ENCODE peak calls at places on chromosome 18, in five cellular contexts. R, W, Q, Y and C are unnamed samples.
A peak's percentile ranks its signal among the peaks of the same experiment; 100 is the strongest.

GRCh38 chr18:59305295-59305694 is 13.2 kb downstream of the CPLX4 start:
- DNase-seq in R (no peak), W (no peak), Q (no peak), Y (no peak), C (no peak)

GRCh38 chr18:31574359-31574758 is 17.3 kb upstream of the TTR start:
- DNase-seq in R (no peak), W (no peak), Q (no peak), Y (no peak), C (no peak)

GRCh38 chr18:10166164-10166807 is 252.5 kb downstream of the VAPA start:
- DNase-seq in R (no peak), W (no peak), Q (no peak), Y (no peak), C (no peak)

GRCh38 chr18:47964086-47964485 is 33.6 kb upstream of the SMAD2 start:
- DNase-seq in R (no peak), W (no peak), Q (no peak), Y (no peak), C (no peak)

GRCh38 chr18:3554091-3554601 is 104.2 kb downstream of the TGIF1 start:
- DNase-seq in R (peak; percentile 51), W (peak; percentile 81), Q (peak; percentile 89), Y (no peak), C (peak; percentile 48)

GRCh38 chr18:68847219-68847860 is 49.5 kb downstream of the CCDC102B start:
- DNase-seq in R (no peak), W (peak; percentile 24), Q (no peak), Y (no peak), C (no peak)

GRCh38 chr18:28176674-28176932 is 327 bp downstream of the CDH2 start:
- DNase-seq in R (no peak), W (no peak), Q (peak; percentile 53), Y (no peak), C (no peak)

GRCh38 chr18:21179590-21180220 is 62.3 kb upstream of the GREB1L start:
- DNase-seq in R (peak; percentile 63), W (peak; percentile 85), Q (peak; percentile 79), Y (no peak), C (peak; percentile 62)

GRCh38 chr18:53745228-53745967 is 479.1 kb downstream of the MBD2 start:
- DNase-seq in R (no peak), W (no peak), Q (no peak), Y (no peak), C (no peak)

GRCh38 chr18:51751901-51752300 is 554.4 kb upstream of the MEX3C start:
- DNase-seq in R (no peak), W (no peak), Q (no peak), Y (no peak), C (no peak)

GRCh38 chr18:5424903-5425302 is 118.9 kb downstream of the EPB41L3 start:
- DNase-seq in R (no peak), W (peak; percentile 66), Q (no peak), Y (no peak), C (peak; percentile 28)

GRCh38 chr18:48778344-48779011 is 172.3 kb downstream of the SMAD7 start:
- DNase-seq in R (no peak), W (no peak), Q (no peak), Y (no peak), C (no peak)

GRCh38 chr18:42706618-42707017 is 408.9 kb downstream of the RIT2 start:
- DNase-seq in R (no peak), W (peak; percentile 48), Q (peak; percentile 58), Y (no peak), C (no peak)

GRCh38 chr18:31269508-31270074 is 48.4 kb upstream of the DSG1 start:
- DNase-seq in R (no peak), W (no peak), Q (no peak), Y (no peak), C (no peak)

GRCh38 chr18:58052960-58053359 is 8.9 kb downstream of the NEDD4L start:
- DNase-seq in R (no peak), W (no peak), Q (no peak), Y (no peak), C (no peak)

GRCh38 chr18:47809420-47809819 is 121.0 kb downstream of the SMAD2 start:
- DNase-seq in R (no peak), W (no peak), Q (no peak), Y (no peak), C (no peak)

GRCh38 chr18:78803104-78803503 is 176.5 kb upstream of the SALL3 start:
- DNase-seq in R (no peak), W (no peak), Q (no peak), Y (no peak), C (no peak)

GRCh38 chr18:78801011-78801410 is 178.6 kb upstream of the SALL3 start:
- DNase-seq in R (no peak), W (no peak), Q (no peak), Y (no peak), C (no peak)

GRCh38 chr18:78804206-78805030 is 175.2 kb upstream of the SALL3 start:
- DNase-seq in R (no peak), W (no peak), Q (no peak), Y (no peak), C (no peak)

GRCh38 chr18:78809845-78810244 is 169.8 kb upstream of the SALL3 start:
- DNase-seq in R (no peak), W (no peak), Q (no peak), Y (no peak), C (no peak)

GRCh38 chr18:78805840-78806239 is 173.8 kb upstream of the SALL3 start:
- DNase-seq in R (no peak), W (no peak), Q (no peak), Y (no peak), C (no peak)
- H3K36me3 ChIP-seq in R (no peaks in the 10 kb centered on the region), W (no peaks in the 10 kb centered on the region), Q (no peaks in the 10 kb centered on the region), Y (no peaks in the 10 kb centered on the region), C (no peaks in the 10 kb centered on the region)

DNA sequence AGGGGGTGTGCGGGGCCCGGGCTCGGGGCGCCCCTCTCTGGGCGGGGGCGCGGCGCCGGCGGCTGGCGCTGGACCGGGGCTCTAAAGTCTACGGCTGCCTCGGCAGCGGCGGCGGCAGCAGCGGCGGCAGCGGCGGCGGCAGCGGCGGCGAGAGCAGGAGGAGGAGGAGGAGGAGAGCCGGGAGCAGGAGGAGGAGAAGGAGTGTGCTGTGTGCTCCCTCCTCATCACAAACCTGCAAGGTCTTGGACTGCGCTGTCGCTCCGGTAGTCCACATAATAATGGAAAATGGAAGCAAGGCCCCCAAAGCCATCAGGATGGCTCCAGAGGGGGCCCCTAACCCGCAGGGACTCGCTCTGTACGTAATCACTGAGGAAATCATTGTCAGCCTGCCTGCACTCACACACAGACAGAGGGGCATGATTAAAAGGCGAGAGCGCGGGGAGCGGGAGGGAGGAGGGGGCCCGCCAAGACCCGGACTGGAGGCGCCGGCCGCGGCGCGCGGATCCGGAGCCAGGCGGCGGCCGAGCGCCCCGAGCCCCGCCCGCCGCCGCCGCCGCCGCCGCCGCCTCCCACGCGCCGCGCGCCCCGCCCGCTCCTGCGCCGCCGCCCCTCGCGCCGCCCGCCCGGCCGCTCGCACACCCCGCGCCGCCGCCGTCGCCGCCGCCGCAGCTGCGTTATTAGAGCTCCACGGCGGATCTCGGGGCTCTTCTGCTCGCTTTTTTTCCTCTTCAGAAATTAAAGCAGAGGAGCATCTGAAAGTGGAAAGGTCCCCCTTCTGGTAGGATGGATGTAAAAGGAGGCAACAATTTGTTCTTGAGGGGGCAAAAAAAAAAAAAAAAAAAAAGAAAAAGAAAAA is at the start of gene ZNF521:
- DNase-seq in R (peak; percentile 95), W (peak; percentile 96), Q (peak; percentile 92), Y (peak; percentile 11), C (peak; percentile 92)
- H3K36me3 ChIP-seq in R (no peaks in the 10 kb centered on the region), W (no peaks in the 10 kb centered on the region), Q (no peaks in the 10 kb centered on the region), Y (no peaks in the 10 kb centered on the region), C (no peaks in the 10 kb centered on the region)

DNA sequence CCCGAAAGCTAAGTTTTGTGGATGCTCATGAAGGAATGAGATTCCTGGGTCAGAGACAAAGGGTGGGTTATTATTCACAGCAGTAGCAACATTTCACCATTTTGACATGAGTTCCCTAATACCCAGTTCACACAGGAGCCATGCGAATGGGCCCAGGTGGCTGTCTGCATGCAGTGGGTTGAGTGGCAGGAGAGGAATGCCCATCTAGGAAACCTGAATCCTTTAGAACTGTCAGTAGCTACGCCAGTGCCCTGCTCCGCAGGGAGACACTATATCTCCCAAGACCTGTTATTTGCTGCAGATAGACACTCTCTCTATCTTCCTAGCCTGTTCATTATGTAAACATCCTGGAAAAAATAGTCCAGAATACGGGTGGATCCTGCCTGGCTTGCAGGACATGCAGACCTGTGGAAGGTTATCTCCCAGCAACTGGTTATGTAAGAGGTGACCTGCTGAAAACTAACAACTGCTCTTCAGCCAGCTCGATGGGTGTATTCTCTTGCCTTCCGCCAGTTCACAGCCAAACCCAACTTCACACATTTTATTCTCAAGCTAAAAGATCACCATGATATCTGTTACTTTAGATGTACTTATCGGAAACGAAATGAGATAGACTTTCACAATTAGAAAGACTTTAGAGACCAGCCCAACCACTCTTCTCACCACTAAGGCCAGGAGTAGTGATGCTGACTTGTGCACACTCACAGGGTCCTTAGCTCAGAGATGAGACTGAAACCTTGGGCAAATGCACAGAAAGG is 59.1 kb downstream of the MBP start:
- DNase-seq in R (no peak), W (no peak), Q (no peak), Y (no peak), C (no peak)
- H3K36me3 ChIP-seq in R (no peaks in the 10 kb centered on the region), W (no peaks in the 10 kb centered on the region), Q (no peaks in the 10 kb centered on the region), Y (no peaks in the 10 kb centered on the region), C (no peaks in the 10 kb centered on the region)

GRCh38 chr18:76875390-76876330 is 53.3 kb downstream of the ZNF236 start:
- DNase-seq in R (peak; percentile 56), W (peak; percentile 73), Q (peak; percentile 87), Y (no peak), C (peak; percentile 74)

GRCh38 chr18:76885011-76885410 is 62.7 kb downstream of the ZNF236 start:
- DNase-seq in R (no peak), W (no peak), Q (no peak), Y (no peak), C (no peak)

GRCh38 chr18:76882186-76882585 is 59.8 kb downstream of the ZNF236 start:
- DNase-seq in R (no peak), W (no peak), Q (no peak), Y (no peak), C (no peak)

GRCh38 chr18:76878426-76878825 is 56.1 kb downstream of the ZNF236 start:
- DNase-seq in R (no peak), W (no peak), Q (no peak), Y (no peak), C (no peak)

GRCh38 chr18:76880026-76880425 is 57.7 kb downstream of the ZNF236 start:
- DNase-seq in R (no peak), W (no peak), Q (no peak), Y (no peak), C (no peak)
- H3K36me3 ChIP-seq in R (peaks cover 18% of the 10 kb centered on the region), W (peaks cover 4% of the 10 kb centered on the region), Q (peaks cover 89% of the 10 kb centered on the region), Y (peaks cover 11% of the 10 kb centered on the region), C (peaks cover 4% of the 10 kb centered on the region)

GRCh38 chr18:70195852-70196434 is 9.5 kb downstream of the RTTN start:
- DNase-seq in R (peak; percentile 8), W (peak; percentile 47), Q (peak; percentile 47), Y (no peak), C (peak; percentile 39)

GRCh38 chr18:70194227-70194890 is 11.1 kb downstream of the RTTN start:
- DNase-seq in R (no peak), W (no peak), Q (no peak), Y (no peak), C (no peak)

GRCh38 chr18:70197844-70198243 is 7.6 kb downstream of the RTTN start:
- DNase-seq in R (no peak), W (no peak), Q (no peak), Y (no peak), C (no peak)

GRCh38 chr18:70197042-70197441 is 8.4 kb downstream of the RTTN start:
- DNase-seq in R (no peak), W (no peak), Q (no peak), Y (no peak), C (no peak)

GRCh38 chr18:70195014-70195614 is 10.4 kb downstream of the RTTN start:
- DNase-seq in R (no peak), W (no peak), Q (no peak), Y (no peak), C (no peak)
- H3K36me3 ChIP-seq in R (peaks cover 11% of the 10 kb centered on the region), W (peaks cover 6% of the 10 kb centered on the region), Q (peaks cover 41% of the 10 kb centered on the region), Y (peaks cover 3% of the 10 kb centered on the region), C (peaks cover 8% of the 10 kb centered on the region)

GRCh38 chr18:69941183-69941582 is 6.5 kb downstream of the CD226 start:
- DNase-seq in R (no peak), W (no peak), Q (no peak), Y (no peak), C (no peak)
- H3K36me3 ChIP-seq in R (no peaks in the 10 kb centered on the region), W (no peaks in the 10 kb centered on the region), Q (no peaks in the 10 kb centered on the region), Y (no peaks in the 10 kb centered on the region), C (no peaks in the 10 kb centered on the region)